ENCODE peak calls at places on chromosomes 5 and 9, in eight cellular contexts. K is tibial nerve, W is HepG2, B is heart right ventricle, H is ovary, L is heart left ventricle, C is kidney, I is Peyer's patch. J is an unnamed sample.

GRCh38 chr5:98927242-98927987 is 1.4 kb downstream of the CHD1 start:
- DNase-seq in K (peak; percentile 40), W (no peak), B (no peak), H (peak; percentile 51), L (peak; percentile 69), C (no peak), I (no peak), J (no peak)

GRCh38 chr5:98193921-98194760 is 579.3 kb upstream of the RGMB start:
- DNase-seq in K (no peak), W (no peak), B (no peak), H (no peak), L (no peak), C (no peak), I (no peak), J (no peak)

GRCh38 chr5:39517800-39518199 is 93.0 kb upstream of the DAB2 start:
- DNase-seq in K (no peak), W (no peak), B (no peak), H (no peak), L (no peak), C (no peak), I (no peak), J (no peak)

GRCh38 chr9:128972956-128973355 is 25.5 kb downstream of the NUP188 start:
- DNase-seq in K (no peak), W (no peak), B (no peak), H (no peak), L (no peak), C (no peak), I (no peak), J (no peak)

GRCh38 chr9:107809859-107810492 is 320.4 kb upstream of the KLF4 start:
- DNase-seq in K (no peak), W (no peak), B (no peak), H (no peak), L (no peak), C (no peak), I (no peak), J (no peak)

GRCh38 chr9:13960011-13960765 is 353.8 kb downstream of the NFIB start:
- DNase-seq in K (no peak), W (no peak), B (no peak), H (peak; percentile 32), L (no peak), C (peak; percentile 44), I (no peak), J (no peak)

GRCh38 chr9:98438701-98439100 is 183.3 kb upstream of the TBC1D2 start:
- DNase-seq in K (no peak), W (no peak), B (no peak), H (no peak), L (no peak), C (no peak), I (no peak), J (no peak)

GRCh38 chr9:27726244-27727141 is 153.2 kb upstream of the C9orf72 start:
- DNase-seq in K (peak; percentile 64), W (peak; percentile 46), B (peak; percentile 24), H (peak; percentile 11), L (peak; percentile 33), C (no peak), I (no peak), J (peak; percentile 34)

GRCh38 chr5:16313761-16314160 is 134.2 kb upstream of the MARCHF11 start:
- DNase-seq in K (no peak), W (no peak), B (no peak), H (no peak), L (no peak), C (no peak), I (no peak), J (no peak)

GRCh38 chr5:10974850-10975249 is 213.8 kb upstream of the DAP start:
- DNase-seq in K (no peak), W (peak; percentile 77), B (no peak), H (no peak), L (no peak), C (no peak), I (no peak), J (no peak)

GRCh38 chr9:17772223-17772622 is 193.4 kb downstream of the SH3GL2 start:
- DNase-seq in K (no peak), W (no peak), B (no peak), H (no peak), L (no peak), C (no peak), I (no peak), J (no peak)

GRCh38 chr5:177606071-177607051 is 6.4 kb downstream of the B4GALT7 start:
- DNase-seq in K (no peak), W (no peak), B (no peak), H (no peak), L (no peak), C (no peak), I (no peak), J (no peak)

GRCh38 chr5:72245517-72246238 is 74.4 kb downstream of the MRPS27 start:
- DNase-seq in K (no peak), W (no peak), B (no peak), H (no peak), L (no peak), C (no peak), I (no peak), J (no peak)

GRCh38 chr5:141522301-141522700 is 33.4 kb downstream of the PCDHGC5 start:
- DNase-seq in K (no peak), W (no peak), B (no peak), H (no peak), L (no peak), C (no peak), I (no peak), J (no peak)
- H3K27ac ChIP-seq in K (no peak overlapping the region), W (no peak overlapping the region), B (peak overlapping the region; percentile 87), H (no peak overlapping the region), L (no peak overlapping the region), C (no peak overlapping the region), I (peak overlapping the region; percentile 50), J (no peak overlapping the region)

GRCh38 chr9:136344544-136345280 is 17.4 kb downstream of the GPSM1 start:
- DNase-seq in K (no peak), W (no peak), B (no peak), H (no peak), L (no peak), C (no peak), I (no peak), J (no peak)
- H3K27ac ChIP-seq in K (peak overlapping the region; percentile 75), W (no peak overlapping the region), B (peak overlapping the region; percentile 94), H (no peak overlapping the region), L (peak overlapping the region; percentile 18), C (no peak overlapping the region), I (no peak overlapping the region), J (peak overlapping the region; percentile 90)

GRCh38 chr5:134000696-134001453 is 3.9 kb downstream of the VDAC1 start:
- DNase-seq in K (no peak), W (peak; percentile 85), B (no peak), H (no peak), L (no peak), C (no peak), I (no peak), J (no peak)
- H3K27ac ChIP-seq in K (no peak overlapping the region), W (peak overlapping the region; percentile 78), B (peak overlapping the region; percentile 76), H (no peak overlapping the region), L (no peak overlapping the region), C (no peak overlapping the region), I (peak overlapping the region; percentile 56), J (no peak overlapping the region)

GRCh38 chr9:12818431-12819000 is 43.7 kb downstream of the LURAP1L start:
- DNase-seq in K (no peak), W (no peak), B (no peak), H (no peak), L (no peak), C (no peak), I (peak; percentile 53), J (no peak)

GRCh38 chr9:12815895-12816294 is 41.1 kb downstream of the LURAP1L start:
- DNase-seq in K (no peak), W (no peak), B (no peak), H (no peak), L (no peak), C (no peak), I (no peak), J (no peak)

GRCh38 chr9:12817702-12818101 is 42.9 kb downstream of the LURAP1L start:
- DNase-seq in K (no peak), W (peak; percentile 76), B (peak; percentile 11), H (no peak), L (no peak), C (peak; percentile 88), I (peak; percentile 88), J (no peak)

GRCh38 chr9:12814877-12815237 is 40.0 kb downstream of the LURAP1L start:
- DNase-seq in K (no peak), W (no peak), B (no peak), H (no peak), L (no peak), C (no peak), I (no peak), J (no peak)

DNA sequence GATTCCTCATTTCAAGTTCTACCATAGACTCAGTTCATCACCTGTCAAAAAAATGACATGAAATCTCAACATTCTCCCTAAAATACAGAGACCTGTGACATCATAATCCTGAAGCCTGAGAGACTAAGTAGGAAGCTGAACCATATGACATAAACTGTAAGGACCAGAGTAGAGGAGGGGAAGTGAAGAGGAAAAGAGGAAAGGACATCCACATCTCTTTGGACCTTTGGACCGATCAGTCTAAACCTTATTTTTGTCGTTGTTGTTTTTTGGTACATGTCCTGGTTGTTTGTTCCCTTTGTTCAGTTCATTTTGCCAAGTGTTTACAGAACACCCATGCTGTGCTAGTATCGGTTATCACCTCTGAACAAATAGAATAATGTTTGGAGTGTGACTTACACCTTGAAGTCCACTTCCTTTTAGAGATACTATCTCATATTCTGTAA is 41.9 kb downstream of the LURAP1L start:
- DNase-seq in K (no peak), W (peak; percentile 75), B (no peak), H (no peak), L (no peak), C (no peak), I (no peak), J (no peak)
- H3K27ac ChIP-seq in K (no peak overlapping the region), W (peak overlapping the region; percentile 68), B (no peak overlapping the region), H (no peak overlapping the region), L (no peak overlapping the region), C (no peak overlapping the region), I (peak overlapping the region; percentile 84), J (no peak overlapping the region)

DNA sequence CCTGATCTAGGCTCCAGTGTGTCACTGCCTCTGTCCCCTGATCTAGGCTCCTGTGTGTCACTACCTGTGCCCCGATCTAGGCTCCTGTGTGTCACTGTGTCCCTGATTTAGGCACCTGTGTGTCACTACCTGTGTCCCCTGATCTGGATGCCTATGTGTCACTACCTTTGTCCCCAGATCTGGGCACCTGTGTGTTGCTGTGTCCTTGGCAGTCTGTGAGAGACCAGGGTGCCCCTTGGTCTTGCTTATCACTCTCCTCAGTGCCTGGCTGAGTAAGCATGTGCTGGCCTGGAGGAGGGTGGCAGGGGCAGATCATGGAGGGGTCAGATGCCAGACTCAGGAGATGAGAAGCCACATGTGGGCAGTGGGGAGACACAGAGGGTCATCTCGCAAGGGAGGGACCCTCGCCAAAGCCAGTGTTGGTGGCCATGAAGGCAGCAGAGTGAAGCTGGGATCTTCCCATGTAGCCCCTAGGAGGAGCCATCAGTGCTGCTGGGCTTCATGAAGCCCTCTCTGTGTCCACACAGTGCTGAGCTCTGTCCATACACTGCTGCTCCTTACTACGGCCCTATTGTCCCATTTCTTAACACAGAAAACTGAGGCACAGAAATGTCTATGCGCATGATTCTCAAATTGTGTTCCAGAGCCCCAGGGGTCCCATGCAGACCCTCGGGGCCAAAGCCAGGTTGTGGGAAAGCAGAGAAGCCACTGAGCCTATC is 15.5 kb downstream of the OLFML2A start:
- DNase-seq in K (no peak), W (no peak), B (no peak), H (no peak), L (no peak), C (no peak), I (peak; percentile 29), J (no peak)
- H3K27ac ChIP-seq in K (no peak overlapping the region), W (no peak overlapping the region), B (peak overlapping the region; percentile 9), H (no peak overlapping the region), L (no peak overlapping the region), C (no peak overlapping the region), I (no peak overlapping the region), J (no peak overlapping the region)

GRCh38 chr5:111735829-111736228 is 21.2 kb downstream of the NREP start:
- DNase-seq in K (no peak), W (no peak), B (no peak), H (no peak), L (peak; percentile 36), C (no peak), I (no peak), J (no peak)
- H3K27ac ChIP-seq in K (no peak overlapping the region), W (no peak overlapping the region), B (no peak overlapping the region), H (no peak overlapping the region), L (no peak overlapping the region), C (no peak overlapping the region), I (no peak overlapping the region), J (no peak overlapping the region)